ENCODE peak calls at places on chromosomes 7 and 10, in ten cellular contexts. One of them, this sample, is unnamed.

GRCh38 chr7:154451480-154452457 is 399.6 kb downstream of the DPP6 start:
- DNase-seq in heart right ventricle: no peak
- DNase-seq in RWPE1: no peak
- DNase-seq in endodermal cell: peak; percentile 60
- DNase-seq in IMR-90: no peak
- DNase-seq in neural progenitor cell: peak; percentile 80
- DNase-seq in osteoblast: no peak
- DNase-seq in uterus: no peak
- DNase-seq in suprapubic skin: no peak
- DNase-seq in left lung: no peak
- DNase-seq in this sample: no peak

GRCh38 chr10:67836491-67836890 is 1.5 kb downstream of the DNAJC12 start:
- DNase-seq in heart right ventricle: no peak
- DNase-seq in RWPE1: no peak
- DNase-seq in endodermal cell: no peak
- DNase-seq in IMR-90: no peak
- DNase-seq in neural progenitor cell: no peak
- DNase-seq in osteoblast: no peak
- DNase-seq in uterus: no peak
- DNase-seq in suprapubic skin: no peak
- DNase-seq in left lung: no peak
- DNase-seq in this sample: no peak

GRCh38 chr10:7611909-7612308 is 54.9 kb downstream of the ITIH5 start:
- DNase-seq in heart right ventricle: no peak
- DNase-seq in RWPE1: no peak
- DNase-seq in endodermal cell: no peak
- DNase-seq in IMR-90: no peak
- DNase-seq in neural progenitor cell: no peak
- DNase-seq in osteoblast: no peak
- DNase-seq in uterus: no peak
- DNase-seq in suprapubic skin: no peak
- DNase-seq in left lung: no peak
- DNase-seq in this sample: no peak

GRCh38 chr7:101166909-101167644 is 1.7 kb upstream of the VGF start:
- DNase-seq in heart right ventricle: no peak
- DNase-seq in RWPE1: no peak
- DNase-seq in endodermal cell: peak; percentile 87
- DNase-seq in IMR-90: peak; percentile 65
- DNase-seq in neural progenitor cell: peak; percentile 79
- DNase-seq in osteoblast: peak; percentile 70
- DNase-seq in uterus: no peak
- DNase-seq in suprapubic skin: no peak
- DNase-seq in left lung: no peak
- DNase-seq in this sample: no peak

GRCh38 chr7:34900891-34901493 is 136.3 kb downstream of the DPY19L1 start:
- DNase-seq in heart right ventricle: peak; percentile 28
- DNase-seq in RWPE1: no peak
- DNase-seq in endodermal cell: peak; percentile 71
- DNase-seq in IMR-90: no peak
- DNase-seq in neural progenitor cell: peak; percentile 47
- DNase-seq in osteoblast: peak; percentile 79
- DNase-seq in uterus: no peak
- DNase-seq in suprapubic skin: no peak
- DNase-seq in left lung: no peak
- DNase-seq in this sample: no peak

GRCh38 chr10:43210556-43210955 is 56.3 kb downstream of the RASGEF1A start:
- DNase-seq in heart right ventricle: no peak
- DNase-seq in RWPE1: no peak
- DNase-seq in endodermal cell: peak; percentile 35
- DNase-seq in IMR-90: no peak
- DNase-seq in neural progenitor cell: no peak
- DNase-seq in osteoblast: peak; percentile 81
- DNase-seq in uterus: no peak
- DNase-seq in suprapubic skin: peak; percentile 37
- DNase-seq in left lung: peak; percentile 73
- DNase-seq in this sample: no peak

GRCh38 chr10:77943086-77943901 is 16.7 kb upstream of the DLG5 start:
- DNase-seq in heart right ventricle: no peak
- DNase-seq in RWPE1: peak; percentile 88
- DNase-seq in endodermal cell: peak; percentile 89
- DNase-seq in IMR-90: peak; percentile 73
- DNase-seq in neural progenitor cell: no peak
- DNase-seq in osteoblast: no peak
- DNase-seq in uterus: no peak
- DNase-seq in suprapubic skin: peak; percentile 67
- DNase-seq in left lung: no peak
- DNase-seq in this sample: peak; percentile 83

GRCh38 chr7:78095549-78095948 is 297.0 kb downstream of the PHTF2 start:
- DNase-seq in heart right ventricle: no peak
- DNase-seq in RWPE1: no peak
- DNase-seq in endodermal cell: no peak
- DNase-seq in IMR-90: peak; percentile 83
- DNase-seq in neural progenitor cell: no peak
- DNase-seq in osteoblast: peak; percentile 84
- DNase-seq in uterus: no peak
- DNase-seq in suprapubic skin: no peak
- DNase-seq in left lung: no peak
- DNase-seq in this sample: no peak

GRCh38 chr10:46525824-46526681 is 30.4 kb downstream of the GPRIN2 start:
- DNase-seq in heart right ventricle: no peak
- DNase-seq in RWPE1: no peak
- DNase-seq in endodermal cell: peak; percentile 15
- DNase-seq in IMR-90: peak; percentile 30
- DNase-seq in neural progenitor cell: no peak
- DNase-seq in osteoblast: no peak
- DNase-seq in uterus: no peak
- DNase-seq in suprapubic skin: peak; percentile 37
- DNase-seq in left lung: no peak
- DNase-seq in this sample: no peak

GRCh38 chr10:69800109-69800508 is 1.6 kb upstream of the COL13A1 start:
- DNase-seq in heart right ventricle: no peak
- DNase-seq in RWPE1: peak; percentile 62
- DNase-seq in endodermal cell: peak; percentile 89
- DNase-seq in IMR-90: peak; percentile 75
- DNase-seq in neural progenitor cell: peak; percentile 84
- DNase-seq in osteoblast: peak; percentile 95
- DNase-seq in uterus: no peak
- DNase-seq in suprapubic skin: no peak
- DNase-seq in left lung: no peak
- DNase-seq in this sample: peak; percentile 72

GRCh38 chr10:8568401-8568800 is 513.9 kb downstream of the GATA3 start:
- DNase-seq in heart right ventricle: no peak
- DNase-seq in RWPE1: no peak
- DNase-seq in endodermal cell: no peak
- DNase-seq in IMR-90: no peak
- DNase-seq in neural progenitor cell: no peak
- DNase-seq in osteoblast: no peak
- DNase-seq in uterus: no peak
- DNase-seq in suprapubic skin: no peak
- DNase-seq in left lung: no peak
- DNase-seq in this sample: no peak

DNA sequence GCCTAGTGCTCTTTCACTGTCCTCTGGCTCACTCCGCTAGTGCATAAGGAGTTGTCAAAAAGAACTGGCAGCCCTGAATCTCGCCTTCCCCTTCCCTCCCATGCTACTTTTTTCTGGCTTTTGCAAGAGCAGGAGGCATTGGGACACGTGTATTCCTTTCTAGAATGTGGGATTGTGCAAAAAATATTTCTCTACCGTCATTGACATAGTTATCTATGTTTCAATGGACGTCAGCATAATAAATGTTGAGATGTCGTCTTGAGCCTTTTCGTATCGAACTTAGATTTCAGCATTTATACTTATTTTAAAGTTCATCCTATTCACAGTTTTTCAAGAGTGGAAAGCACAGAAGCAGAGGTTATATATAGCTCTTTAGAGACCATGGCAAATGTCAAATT is 731 bp downstream of the ING3 start:
- DNase-seq in heart right ventricle: no peak
- DNase-seq in RWPE1: no peak
- DNase-seq in endodermal cell: no peak
- DNase-seq in IMR-90: no peak
- DNase-seq in neural progenitor cell: no peak
- DNase-seq in osteoblast: no peak
- DNase-seq in uterus: no peak
- DNase-seq in suprapubic skin: no peak
- DNase-seq in left lung: no peak
- DNase-seq in this sample: no peak
- H3K27ac ChIP-seq in heart right ventricle: peak overlapping the region; percentile 97
- H3K27ac ChIP-seq in RWPE1: peak overlapping the region; percentile 92
- H3K27ac ChIP-seq in endodermal cell: no peak overlapping the region
- H3K27ac ChIP-seq in IMR-90: peak overlapping the region; percentile 1
- H3K27ac ChIP-seq in neural progenitor cell: no peak overlapping the region
- H3K27ac ChIP-seq in osteoblast: peak overlapping the region; percentile 93
- H3K27ac ChIP-seq in uterus: peak overlapping the region; percentile 98
- H3K27ac ChIP-seq in suprapubic skin: peak overlapping the region; percentile 98
- H3K27ac ChIP-seq in left lung: peak overlapping the region; percentile 97
- H3K27ac ChIP-seq in this sample: peak overlapping the region; percentile 100

DNA sequence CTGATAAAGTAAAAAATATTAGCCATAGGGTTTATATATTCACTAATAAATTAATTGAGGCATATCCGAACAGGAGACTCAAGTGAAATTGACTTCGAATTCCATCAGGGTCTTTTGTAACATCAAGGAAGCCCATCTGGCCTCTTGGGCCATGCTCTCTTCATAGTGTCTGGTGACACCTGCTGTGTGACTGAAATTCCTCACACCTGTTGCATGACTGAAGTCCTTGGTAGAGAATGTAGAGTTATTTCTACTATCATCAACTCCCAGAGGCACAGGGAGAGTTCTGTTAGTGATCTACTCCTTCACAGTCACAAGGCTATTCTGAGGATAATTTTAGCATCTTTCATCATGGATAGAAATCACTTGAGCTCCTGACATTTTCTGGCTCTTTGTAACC is 138.3 kb upstream of the LSM8 start:
- DNase-seq in heart right ventricle: no peak
- DNase-seq in RWPE1: no peak
- DNase-seq in endodermal cell: no peak
- DNase-seq in IMR-90: no peak
- DNase-seq in neural progenitor cell: no peak
- DNase-seq in osteoblast: no peak
- DNase-seq in uterus: no peak
- DNase-seq in suprapubic skin: no peak
- DNase-seq in left lung: no peak
- DNase-seq in this sample: no peak
- TF ChIP-seq CTCF in heart right ventricle: no peak
- TF ChIP-seq CTCF in RWPE1: no peak
- TF ChIP-seq CTCF in endodermal cell: no peak
- TF ChIP-seq CTCF in IMR-90: no peak
- TF ChIP-seq CTCF in neural progenitor cell: no peak
- TF ChIP-seq CTCF in osteoblast: no peak
- TF ChIP-seq CTCF in uterus: no peak
- TF ChIP-seq CTCF in suprapubic skin: no peak
- TF ChIP-seq CTCF in left lung: no peak
- TF ChIP-seq CTCF in this sample: no peak

GRCh38 chr10:62038609-62039190 is 137.2 kb downstream of the ARID5B start:
- DNase-seq in heart right ventricle: peak; percentile 63
- DNase-seq in RWPE1: peak; percentile 78
- DNase-seq in endodermal cell: peak; percentile 85
- DNase-seq in IMR-90: peak; percentile 78
- DNase-seq in neural progenitor cell: peak; percentile 67
- DNase-seq in osteoblast: peak; percentile 54
- DNase-seq in uterus: peak; percentile 81
- DNase-seq in suprapubic skin: peak; percentile 79
- DNase-seq in left lung: peak; percentile 73
- DNase-seq in this sample: peak; percentile 87

GRCh38 chr10:62037890-62038608 is 136.6 kb downstream of the ARID5B start:
- DNase-seq in heart right ventricle: no peak
- DNase-seq in RWPE1: no peak
- DNase-seq in endodermal cell: no peak
- DNase-seq in IMR-90: no peak
- DNase-seq in neural progenitor cell: no peak
- DNase-seq in osteoblast: peak; percentile 19
- DNase-seq in uterus: no peak
- DNase-seq in suprapubic skin: no peak
- DNase-seq in left lung: no peak
- DNase-seq in this sample: no peak

GRCh38 chr10:62037166-62037831 is 135.8 kb downstream of the ARID5B start:
- DNase-seq in heart right ventricle: no peak
- DNase-seq in RWPE1: peak; percentile 50
- DNase-seq in endodermal cell: no peak
- DNase-seq in IMR-90: peak; percentile 72
- DNase-seq in neural progenitor cell: no peak
- DNase-seq in osteoblast: peak; percentile 41
- DNase-seq in uterus: peak; percentile 47
- DNase-seq in suprapubic skin: no peak
- DNase-seq in left lung: no peak
- DNase-seq in this sample: no peak

GRCh38 chr10:62043493-62043938 is 142.0 kb downstream of the ARID5B start:
- DNase-seq in heart right ventricle: no peak
- DNase-seq in RWPE1: peak; percentile 33
- DNase-seq in endodermal cell: no peak
- DNase-seq in IMR-90: peak; percentile 82
- DNase-seq in neural progenitor cell: no peak
- DNase-seq in osteoblast: peak; percentile 18
- DNase-seq in uterus: no peak
- DNase-seq in suprapubic skin: no peak
- DNase-seq in left lung: no peak
- DNase-seq in this sample: peak; percentile 36

DNA sequence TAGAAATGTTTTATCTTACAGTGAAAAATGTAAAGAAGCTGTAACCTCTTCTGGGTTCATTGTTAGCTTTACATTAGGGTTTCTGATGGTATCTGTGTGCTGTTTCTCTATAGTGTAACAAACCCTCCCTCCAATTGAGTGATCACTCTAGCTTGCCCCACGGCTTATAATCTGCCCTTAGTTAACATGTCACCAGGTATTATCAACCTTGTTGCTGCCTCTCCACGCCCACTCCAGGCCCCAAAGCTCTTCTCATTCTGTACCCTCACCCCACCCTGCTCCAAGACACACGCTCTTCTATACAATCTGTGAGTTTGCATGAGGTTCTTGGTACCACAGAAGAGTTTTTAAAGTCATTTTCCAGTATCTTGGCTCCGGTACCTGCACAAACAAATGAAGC is 139.4 kb downstream of the ARID5B start:
- DNase-seq in heart right ventricle: no peak
- DNase-seq in RWPE1: no peak
- DNase-seq in endodermal cell: no peak
- DNase-seq in IMR-90: no peak
- DNase-seq in neural progenitor cell: no peak
- DNase-seq in osteoblast: no peak
- DNase-seq in uterus: no peak
- DNase-seq in suprapubic skin: no peak
- DNase-seq in left lung: no peak
- DNase-seq in this sample: no peak
- H3K27ac ChIP-seq in heart right ventricle: no peak overlapping the region
- H3K27ac ChIP-seq in RWPE1: no peak overlapping the region
- H3K27ac ChIP-seq in endodermal cell: no peak overlapping the region
- H3K27ac ChIP-seq in IMR-90: peak overlapping the region; percentile 72
- H3K27ac ChIP-seq in neural progenitor cell: no peak overlapping the region
- H3K27ac ChIP-seq in osteoblast: no peak overlapping the region
- H3K27ac ChIP-seq in uterus: peak overlapping the region; percentile 46
- H3K27ac ChIP-seq in suprapubic skin: no peak overlapping the region
- H3K27ac ChIP-seq in left lung: no peak overlapping the region
- H3K27ac ChIP-seq in this sample: no peak overlapping the region

DNA sequence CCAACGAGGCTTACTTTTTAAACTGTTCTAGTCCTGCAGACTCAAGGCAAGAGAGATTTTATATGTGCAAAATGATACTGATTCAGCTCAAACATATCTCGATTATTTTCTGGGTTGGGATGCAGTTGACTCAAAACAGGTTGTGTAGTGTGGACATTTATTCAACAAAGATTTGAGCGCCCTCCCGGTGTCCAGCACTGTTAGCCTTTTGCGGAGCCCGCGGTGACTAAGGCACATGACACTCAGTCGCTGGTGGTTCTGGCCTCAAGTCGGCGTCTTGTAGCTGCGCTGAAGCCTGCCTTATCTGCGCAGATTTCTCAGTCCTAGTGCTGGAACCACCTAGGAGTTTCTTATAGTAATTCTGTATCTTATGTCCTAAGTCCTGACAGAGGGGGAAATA is 938 bp upstream of the CADPS2 start:
- DNase-seq in heart right ventricle: peak; percentile 66
- DNase-seq in RWPE1: peak; percentile 3
- DNase-seq in endodermal cell: peak; percentile 83
- DNase-seq in IMR-90: peak; percentile 16
- DNase-seq in neural progenitor cell: peak; percentile 84
- DNase-seq in osteoblast: peak; percentile 88
- DNase-seq in uterus: peak; percentile 64
- DNase-seq in suprapubic skin: peak; percentile 68
- DNase-seq in left lung: peak; percentile 84
- DNase-seq in this sample: peak; percentile 77
- TF ChIP-seq CTCF in heart right ventricle: no peak
- TF ChIP-seq CTCF in RWPE1: no peak
- TF ChIP-seq CTCF in endodermal cell: peak; percentile 53
- TF ChIP-seq CTCF in IMR-90: no peak
- TF ChIP-seq CTCF in neural progenitor cell: peak; percentile 26
- TF ChIP-seq CTCF in osteoblast: no peak
- TF ChIP-seq CTCF in uterus: peak; percentile 24
- TF ChIP-seq CTCF in suprapubic skin: no peak
- TF ChIP-seq CTCF in left lung: no peak
- TF ChIP-seq CTCF in this sample: peak; percentile 34